ENCODE peak calls at places on chromosomes 13 and 19, in seven cellular contexts. G is frontal cortex; E is stimulated activated CD4-positive, alpha-beta T cell treated with anti-CD3 and anti-CD28 coated beads, Interleukin-15, amount 100 ng/mL, for 1 hour; D is amygdala; X is gastrocnemius medialis; B is GM23248; M is effector memory CD8-positive, alpha-beta T cell. P is an unnamed sample.
A peak's percentile ranks its signal among the peaks of the same experiment; 100 is the strongest.

GRCh38 chr13:27619711-27620376 is 485 bp downstream of the LNX2 start:
- DNase-seq in D (no peak), B (peak; percentile 76), E (peak; percentile 14), X (peak; percentile 52), G (no peak), M (peak; percentile 32), P (peak; percentile 56)

GRCh38 chr13:27658569-27658968 is 36.9 kb downstream of the POLR1D start:
- DNase-seq in G (no peak), X (no peak), M (no peak), E (no peak), B (peak; percentile 50), D (no peak), P (no peak)

GRCh38 chr13:99956473-99957349 is 14.9 kb downstream of the ZIC5 start:
- DNase-seq in B (peak; percentile 28), D (no peak), G (peak; percentile 28), X (no peak), E (no peak), M (no peak), P (no peak)

GRCh38 chr13:62119739-62120700 is 704.4 kb upstream of the PCDH20 start:
- DNase-seq in X (no peak), G (peak; percentile 1), D (no peak), B (peak; percentile 34), M (no peak), E (no peak), P (no peak)

GRCh38 chr13:100209857-100210580 is 121.1 kb downstream of the PCCA start:
- DNase-seq in D (no peak), B (peak; percentile 88), G (no peak), X (no peak), M (no peak), E (no peak), P (no peak)

GRCh38 chr13:81738364-81738763 is 1397.4 kb upstream of the SPRY2 start:
- DNase-seq in D (no peak), M (no peak), G (no peak), X (no peak), E (no peak), B (no peak), P (no peak)

GRCh38 chr19:17841810-17842662 is 5.7 kb downstream of the JAK3 start:
- DNase-seq in B (peak; percentile 91), E (peak; percentile 52), X (peak; percentile 22), G (peak; percentile 63), D (no peak), M (no peak), P (no peak)

GRCh38 chr19:42386974-42387707 is 3.0 kb downstream of the CNFN start:
- DNase-seq in M (peak; percentile 57), X (no peak), B (peak; percentile 73), D (no peak), E (peak; percentile 60), G (peak; percentile 69), P (peak; percentile 30)

GRCh38 chr19:40612831-40613668 is 11.9 kb downstream of the LTBP4 start:
- DNase-seq in D (no peak), X (no peak), G (no peak), M (peak; percentile 57), B (peak; percentile 61), E (peak; percentile 74), P (no peak)

GRCh38 chr13:35718084-35718483 is 241.6 kb upstream of the MAB21L1 start:
- DNase-seq in G (no peak), B (no peak), D (no peak), X (no peak), E (no peak), M (no peak), P (no peak)

GRCh38 chr19:581399-582111 is 8.1 kb upstream of the HCN2 start:
- DNase-seq in E (no peak), B (no peak), X (no peak), G (no peak), D (no peak), M (no peak), P (no peak)

GRCh38 chr19:49999371-50000010 is 25.7 kb downstream of the VRK3 start:
- DNase-seq in X (no peak), G (no peak), E (no peak), B (peak; percentile 19), M (no peak), D (no peak), P (no peak)

GRCh38 chr19:35915508-35915907 is 7.4 kb upstream of the TYROBP start:
- DNase-seq in X (no peak), M (no peak), E (no peak), D (no peak), B (no peak), G (no peak), P (no peak)

P was measured in C1 segment of cervical spinal cord.